ENCODE peak calls at places on chromosome 4, in five cellular contexts. One of them, this sample, is unnamed.

GRCh38 chr4:17898553-17898952 is 87.8 kb downstream of the NCAPG start:
- DNase-seq in iPS DF 19.7: no peak
- DNase-seq in activated CD4-positive, alpha-beta memory T cell treated with anti-CD3 and anti-CD28 coated beads, Interleukin-2, amount 10 ng/mL, durations not matched to agents 7 days and 5 days: no peak
- DNase-seq in nucleus accumbens: no peak
- DNase-seq in activated B cell treated with CpG ODN at 0.5 μM for 24 hours: no peak
- DNase-seq in this sample: no peak

GRCh38 chr4:128653514-128654420 is 155.7 kb upstream of the JADE1 start:
- DNase-seq in nucleus accumbens: peak
- DNase-seq in iPS DF 19.7: no peak
- DNase-seq in activated B cell treated with CpG ODN at 0.5 μM for 24 hours: no peak
- DNase-seq in activated CD4-positive, alpha-beta memory T cell treated with anti-CD3 and anti-CD28 coated beads, Interleukin-2, amount 10 ng/mL, durations not matched to agents 7 days and 5 days: no peak
- DNase-seq in this sample: peak

GRCh38 chr4:118968006-118968405 is 79.4 kb downstream of the SYNPO2 start:
- DNase-seq in iPS DF 19.7: peak
- DNase-seq in activated CD4-positive, alpha-beta memory T cell treated with anti-CD3 and anti-CD28 coated beads, Interleukin-2, amount 10 ng/mL, durations not matched to agents 7 days and 5 days: peak
- DNase-seq in activated B cell treated with CpG ODN at 0.5 μM for 24 hours: no peak
- DNase-seq in nucleus accumbens: peak
- DNase-seq in this sample: peak

GRCh38 chr4:150332086-150332485 is 249.9 kb upstream of the MAB21L2 start:
- DNase-seq in activated CD4-positive, alpha-beta memory T cell treated with anti-CD3 and anti-CD28 coated beads, Interleukin-2, amount 10 ng/mL, durations not matched to agents 7 days and 5 days: no peak
- DNase-seq in nucleus accumbens: no peak
- DNase-seq in activated B cell treated with CpG ODN at 0.5 μM for 24 hours: no peak
- DNase-seq in iPS DF 19.7: no peak
- DNase-seq in this sample: no peak

GRCh38 chr4:88366460-88366859 is 12.2 kb upstream of the HERC6 start:
- DNase-seq in activated CD4-positive, alpha-beta memory T cell treated with anti-CD3 and anti-CD28 coated beads, Interleukin-2, amount 10 ng/mL, durations not matched to agents 7 days and 5 days: no peak
- DNase-seq in nucleus accumbens: no peak
- DNase-seq in iPS DF 19.7: no peak
- DNase-seq in activated B cell treated with CpG ODN at 0.5 μM for 24 hours: no peak
- DNase-seq in this sample: no peak

GRCh38 chr4:80462537-80463207 is 127.1 kb downstream of the CFAP299 start:
- DNase-seq in nucleus accumbens: no peak
- DNase-seq in activated CD4-positive, alpha-beta memory T cell treated with anti-CD3 and anti-CD28 coated beads, Interleukin-2, amount 10 ng/mL, durations not matched to agents 7 days and 5 days: no peak
- DNase-seq in iPS DF 19.7: no peak
- DNase-seq in activated B cell treated with CpG ODN at 0.5 μM for 24 hours: no peak
- DNase-seq in this sample: peak

GRCh38 chr4:3305610-3306371 is 13.0 kb downstream of the RGS12 start:
- DNase-seq in nucleus accumbens: peak
- DNase-seq in activated CD4-positive, alpha-beta memory T cell treated with anti-CD3 and anti-CD28 coated beads, Interleukin-2, amount 10 ng/mL, durations not matched to agents 7 days and 5 days: peak
- DNase-seq in iPS DF 19.7: no peak
- DNase-seq in activated B cell treated with CpG ODN at 0.5 μM for 24 hours: no peak
- DNase-seq in this sample: peak

GRCh38 chr4:109719604-109720003 is 10.3 kb downstream of the PLA2G12A start:
- DNase-seq in activated CD4-positive, alpha-beta memory T cell treated with anti-CD3 and anti-CD28 coated beads, Interleukin-2, amount 10 ng/mL, durations not matched to agents 7 days and 5 days: no peak
- DNase-seq in iPS DF 19.7: no peak
- DNase-seq in activated B cell treated with CpG ODN at 0.5 μM for 24 hours: no peak
- DNase-seq in nucleus accumbens: no peak
- DNase-seq in this sample: no peak

GRCh38 chr4:106604319-106605051 is 235.9 kb upstream of the GIMD1 start:
- DNase-seq in activated B cell treated with CpG ODN at 0.5 μM for 24 hours: no peak
- DNase-seq in iPS DF 19.7: no peak
- DNase-seq in activated CD4-positive, alpha-beta memory T cell treated with anti-CD3 and anti-CD28 coated beads, Interleukin-2, amount 10 ng/mL, durations not matched to agents 7 days and 5 days: no peak
- DNase-seq in nucleus accumbens: no peak
- DNase-seq in this sample: no peak

GRCh38 chr4:142683997-142684396 is 162.1 kb downstream of the INPP4B start:
- DNase-seq in activated CD4-positive, alpha-beta memory T cell treated with anti-CD3 and anti-CD28 coated beads, Interleukin-2, amount 10 ng/mL, durations not matched to agents 7 days and 5 days: no peak
- DNase-seq in activated B cell treated with CpG ODN at 0.5 μM for 24 hours: no peak
- DNase-seq in iPS DF 19.7: no peak
- DNase-seq in nucleus accumbens: no peak
- DNase-seq in this sample: no peak

GRCh38 chr4:38069271-38069760 is 109.1 kb downstream of the PTTG2 start:
- DNase-seq in activated B cell treated with CpG ODN at 0.5 μM for 24 hours: no peak
- DNase-seq in activated CD4-positive, alpha-beta memory T cell treated with anti-CD3 and anti-CD28 coated beads, Interleukin-2, amount 10 ng/mL, durations not matched to agents 7 days and 5 days: peak
- DNase-seq in nucleus accumbens: peak
- DNase-seq in iPS DF 19.7: no peak
- DNase-seq in this sample: peak

GRCh38 chr4:2247128-2248043 is 5.5 kb upstream of the HAUS3 start:
- DNase-seq in activated B cell treated with CpG ODN at 0.5 μM for 24 hours: peak
- DNase-seq in activated CD4-positive, alpha-beta memory T cell treated with anti-CD3 and anti-CD28 coated beads, Interleukin-2, amount 10 ng/mL, durations not matched to agents 7 days and 5 days: peak
- DNase-seq in iPS DF 19.7: no peak
- DNase-seq in nucleus accumbens: no peak
- DNase-seq in this sample: no peak

GRCh38 chr4:53703267-53703655 is 112.0 kb upstream of the LNX1 start:
- DNase-seq in activated B cell treated with CpG ODN at 0.5 μM for 24 hours: no peak
- DNase-seq in activated CD4-positive, alpha-beta memory T cell treated with anti-CD3 and anti-CD28 coated beads, Interleukin-2, amount 10 ng/mL, durations not matched to agents 7 days and 5 days: no peak
- DNase-seq in nucleus accumbens: no peak
- DNase-seq in iPS DF 19.7: no peak
- DNase-seq in this sample: no peak

GRCh38 chr4:77994194-77994721 is 62.9 kb upstream of the FRAS1 start:
- DNase-seq in activated CD4-positive, alpha-beta memory T cell treated with anti-CD3 and anti-CD28 coated beads, Interleukin-2, amount 10 ng/mL, durations not matched to agents 7 days and 5 days: no peak
- DNase-seq in activated B cell treated with CpG ODN at 0.5 μM for 24 hours: no peak
- DNase-seq in nucleus accumbens: no peak
- DNase-seq in iPS DF 19.7: peak
- DNase-seq in this sample: peak

This sample was measured in cardiac fibroblast.